ENCODE peak calls at places on chromosomes 16 and 17, in five cellular contexts. One of them, this sample, is unnamed.

GRCh38 chr17:64343833-64344637 is 46.6 kb downstream of the PECAM1 start:
- DNase-seq in Peyer's patch: no peak
- DNase-seq in lower leg skin: no peak
- DNase-seq in AG04449: peak
- DNase-seq in fibroblast of mammary gland: peak
- DNase-seq in this sample: peak

GRCh38 chr16:17104654-17105053 is 366.1 kb downstream of the XYLT1 start:
- DNase-seq in Peyer's patch: no peak
- DNase-seq in lower leg skin: no peak
- DNase-seq in AG04449: no peak
- DNase-seq in fibroblast of mammary gland: no peak
- DNase-seq in this sample: no peak

GRCh38 chr16:15443753-15444152 is 9.4 kb downstream of the BMERB1 start:
- DNase-seq in Peyer's patch: no peak
- DNase-seq in lower leg skin: no peak
- DNase-seq in AG04449: no peak
- DNase-seq in fibroblast of mammary gland: no peak
- DNase-seq in this sample: no peak

GRCh38 chr17:9434502-9435113 is 141.0 kb downstream of the STX8 start:
- DNase-seq in Peyer's patch: no peak
- DNase-seq in lower leg skin: no peak
- DNase-seq in AG04449: no peak
- DNase-seq in fibroblast of mammary gland: peak
- DNase-seq in this sample: no peak

GRCh38 chr17:75684924-75685323 is 17.8 kb downstream of the SAP30BP start:
- DNase-seq in Peyer's patch: peak
- DNase-seq in lower leg skin: no peak
- DNase-seq in AG04449: no peak
- DNase-seq in fibroblast of mammary gland: peak
- DNase-seq in this sample: no peak

GRCh38 chr16:57591086-57591869 is 37.2 kb upstream of the ADGRG1 start:
- DNase-seq in Peyer's patch: peak
- DNase-seq in lower leg skin: peak
- DNase-seq in AG04449: no peak
- DNase-seq in fibroblast of mammary gland: peak
- DNase-seq in this sample: peak

GRCh38 chr17:29241015-29241963 is 5.4 kb upstream of the CRYBA1 start:
- DNase-seq in Peyer's patch: no peak
- DNase-seq in lower leg skin: no peak
- DNase-seq in AG04449: peak
- DNase-seq in fibroblast of mammary gland: peak
- DNase-seq in this sample: peak

GRCh38 chr17:58492238-58493121 is 4.3 kb upstream of the HSF5 start:
- DNase-seq in Peyer's patch: no peak
- DNase-seq in lower leg skin: no peak
- DNase-seq in AG04449: no peak
- DNase-seq in fibroblast of mammary gland: no peak
- DNase-seq in this sample: no peak

GRCh38 chr17:13598353-13599167 is 3.2 kb downstream of the HS3ST3A1 start:
- DNase-seq in Peyer's patch: no peak
- DNase-seq in lower leg skin: no peak
- DNase-seq in AG04449: no peak
- DNase-seq in fibroblast of mammary gland: no peak
- DNase-seq in this sample: no peak

GRCh38 chr16:10738231-10739077 is 5.2 kb upstream of the NUBP1 start:
- DNase-seq in Peyer's patch: no peak
- DNase-seq in lower leg skin: peak
- DNase-seq in AG04449: no peak
- DNase-seq in fibroblast of mammary gland: peak
- DNase-seq in this sample: peak

GRCh38 chr17:68611353-68612227 is 10.4 kb upstream of the FAM20A start:
- DNase-seq in Peyer's patch: no peak
- DNase-seq in lower leg skin: no peak
- DNase-seq in AG04449: no peak
- DNase-seq in fibroblast of mammary gland: no peak
- DNase-seq in this sample: no peak

GRCh38 chr17:44374306-44375195 is 10.9 kb upstream of the FAM171A2 start:
- DNase-seq in Peyer's patch: no peak
- DNase-seq in lower leg skin: no peak
- DNase-seq in AG04449: no peak
- DNase-seq in fibroblast of mammary gland: no peak
- DNase-seq in this sample: no peak

GRCh38 chr17:17414316-17414937 is 62.4 kb upstream of the MED9 start:
- DNase-seq in Peyer's patch: no peak
- DNase-seq in lower leg skin: no peak
- DNase-seq in AG04449: no peak
- DNase-seq in fibroblast of mammary gland: peak
- DNase-seq in this sample: no peak

GRCh38 chr16:67470314-67470713 is 10.6 kb downstream of the ATP6V0D1 start:
- DNase-seq in Peyer's patch: no peak
- DNase-seq in lower leg skin: peak
- DNase-seq in AG04449: no peak
- DNase-seq in fibroblast of mammary gland: no peak
- DNase-seq in this sample: no peak

GRCh38 chr16:86921289-86921688 is 342.9 kb downstream of the FOXL1 start:
- DNase-seq in Peyer's patch: peak
- DNase-seq in lower leg skin: no peak
- DNase-seq in AG04449: no peak
- DNase-seq in fibroblast of mammary gland: no peak
- DNase-seq in this sample: no peak

GRCh38 chr17:511001-511690 is 158.5 kb upstream of the RPH3AL start:
- DNase-seq in Peyer's patch: no peak
- DNase-seq in lower leg skin: no peak
- DNase-seq in AG04449: no peak
- DNase-seq in fibroblast of mammary gland: peak
- DNase-seq in this sample: no peak

GRCh38 chr16:83733301-83733700 is 74.5 kb upstream of the HSBP1 start:
- DNase-seq in Peyer's patch: no peak
- DNase-seq in lower leg skin: no peak
- DNase-seq in AG04449: no peak
- DNase-seq in fibroblast of mammary gland: no peak
- DNase-seq in this sample: no peak

GRCh38 chr17:40895106-40895730 is 10.2 kb upstream of the KRT20 start:
- DNase-seq in Peyer's patch: no peak
- DNase-seq in lower leg skin: no peak
- DNase-seq in AG04449: no peak
- DNase-seq in fibroblast of mammary gland: no peak
- DNase-seq in this sample: no peak

GRCh38 chr16:28845173-28846079 is 722 bp downstream of the TUFM start:
- DNase-seq in Peyer's patch: no peak
- DNase-seq in lower leg skin: no peak
- DNase-seq in AG04449: no peak
- DNase-seq in fibroblast of mammary gland: peak
- DNase-seq in this sample: no peak

GRCh38 chr16:54241525-54241924 is 45.1 kb downstream of the IRX3 start:
- DNase-seq in Peyer's patch: no peak
- DNase-seq in lower leg skin: peak
- DNase-seq in AG04449: no peak
- DNase-seq in fibroblast of mammary gland: no peak
- DNase-seq in this sample: no peak

GRCh38 chr16:48537909-48538745 is 71.9 kb downstream of the N4BP1 start:
- DNase-seq in Peyer's patch: no peak
- DNase-seq in lower leg skin: no peak
- DNase-seq in AG04449: no peak
- DNase-seq in fibroblast of mammary gland: peak
- DNase-seq in this sample: no peak

GRCh38 chr17:33927732-33928133 is 327.4 kb upstream of the CCL2 start:
- DNase-seq in Peyer's patch: no peak
- DNase-seq in lower leg skin: no peak
- DNase-seq in AG04449: no peak
- DNase-seq in fibroblast of mammary gland: peak
- DNase-seq in this sample: no peak

GRCh38 chr16:25063865-25064264 is 47.7 kb upstream of the LCMT1 start:
- DNase-seq in Peyer's patch: no peak
- DNase-seq in lower leg skin: no peak
- DNase-seq in AG04449: no peak
- DNase-seq in fibroblast of mammary gland: peak
- DNase-seq in this sample: no peak

GRCh38 chr17:74959826-74960738 is 12.5 kb downstream of the HID1 start:
- DNase-seq in Peyer's patch: no peak
- DNase-seq in lower leg skin: no peak
- DNase-seq in AG04449: no peak
- DNase-seq in fibroblast of mammary gland: peak
- DNase-seq in this sample: no peak

GRCh38 chr16:79599256-79599836 is 1.2 kb downstream of the MAF start:
- DNase-seq in Peyer's patch: peak
- DNase-seq in lower leg skin: no peak
- DNase-seq in AG04449: no peak
- DNase-seq in fibroblast of mammary gland: no peak
- DNase-seq in this sample: no peak

GRCh38 chr17:37743875-37744632 is 805 bp downstream of the HNF1B start:
- DNase-seq in Peyer's patch: peak
- DNase-seq in lower leg skin: no peak
- DNase-seq in AG04449: no peak
- DNase-seq in fibroblast of mammary gland: no peak
- DNase-seq in this sample: no peak
- TF ChIP-seq CTCF in Peyer's patch: no peak
- TF ChIP-seq CTCF in lower leg skin: no peak
- TF ChIP-seq CTCF in AG04449: no peak
- TF ChIP-seq CTCF in fibroblast of mammary gland: no peak
- TF ChIP-seq CTCF in this sample: peak

DNA sequence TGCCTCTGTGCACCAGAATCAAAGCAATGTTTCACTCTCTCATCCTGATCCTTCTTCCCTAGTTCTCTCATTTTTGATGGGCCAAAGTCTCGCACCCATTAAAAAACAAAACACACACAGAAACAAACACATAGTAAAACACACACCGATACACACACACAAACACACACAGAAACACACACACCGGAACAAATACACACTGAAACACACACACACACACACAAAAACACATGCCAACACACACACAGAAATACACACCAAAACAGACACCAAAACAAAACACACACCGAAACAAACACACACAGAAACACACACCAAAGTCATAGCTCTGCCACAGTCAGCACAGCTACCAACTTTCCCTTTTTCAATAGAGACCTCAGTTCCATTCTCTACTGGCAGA is 8.6 kb downstream of the HSPB9 start:
- DNase-seq in Peyer's patch: no peak
- DNase-seq in lower leg skin: no peak
- DNase-seq in AG04449: no peak
- DNase-seq in fibroblast of mammary gland: no peak
- DNase-seq in this sample: no peak
- H3K4me3 ChIP-seq in Peyer's patch: no peak
- H3K4me3 ChIP-seq in lower leg skin: no peak
- H3K4me3 ChIP-seq in AG04449: no peak
- H3K4me3 ChIP-seq in fibroblast of mammary gland: no peak
- H3K4me3 ChIP-seq in this sample: no peak

GRCh38 chr16:31141489-31142108 is 6.1 kb upstream of the PRSS8 start:
- DNase-seq in Peyer's patch: peak
- DNase-seq in lower leg skin: peak
- DNase-seq in AG04449: peak
- DNase-seq in fibroblast of mammary gland: peak
- DNase-seq in this sample: no peak

GRCh38 chr16:31145398-31145990 is 4.4 kb downstream of the PRSS36 start:
- DNase-seq in Peyer's patch: no peak
- DNase-seq in lower leg skin: no peak
- DNase-seq in AG04449: no peak
- DNase-seq in fibroblast of mammary gland: no peak
- DNase-seq in this sample: no peak

GRCh38 chr16:31142109-31143035 is 6.8 kb upstream of the PRSS8 start:
- DNase-seq in Peyer's patch: peak
- DNase-seq in lower leg skin: peak
- DNase-seq in AG04449: peak
- DNase-seq in fibroblast of mammary gland: peak
- DNase-seq in this sample: peak

GRCh38 chr16:31143889-31144148 is 6.0 kb downstream of the PRSS36 start:
- DNase-seq in Peyer's patch: no peak
- DNase-seq in lower leg skin: no peak
- DNase-seq in AG04449: no peak
- DNase-seq in fibroblast of mammary gland: no peak
- DNase-seq in this sample: no peak

DNA sequence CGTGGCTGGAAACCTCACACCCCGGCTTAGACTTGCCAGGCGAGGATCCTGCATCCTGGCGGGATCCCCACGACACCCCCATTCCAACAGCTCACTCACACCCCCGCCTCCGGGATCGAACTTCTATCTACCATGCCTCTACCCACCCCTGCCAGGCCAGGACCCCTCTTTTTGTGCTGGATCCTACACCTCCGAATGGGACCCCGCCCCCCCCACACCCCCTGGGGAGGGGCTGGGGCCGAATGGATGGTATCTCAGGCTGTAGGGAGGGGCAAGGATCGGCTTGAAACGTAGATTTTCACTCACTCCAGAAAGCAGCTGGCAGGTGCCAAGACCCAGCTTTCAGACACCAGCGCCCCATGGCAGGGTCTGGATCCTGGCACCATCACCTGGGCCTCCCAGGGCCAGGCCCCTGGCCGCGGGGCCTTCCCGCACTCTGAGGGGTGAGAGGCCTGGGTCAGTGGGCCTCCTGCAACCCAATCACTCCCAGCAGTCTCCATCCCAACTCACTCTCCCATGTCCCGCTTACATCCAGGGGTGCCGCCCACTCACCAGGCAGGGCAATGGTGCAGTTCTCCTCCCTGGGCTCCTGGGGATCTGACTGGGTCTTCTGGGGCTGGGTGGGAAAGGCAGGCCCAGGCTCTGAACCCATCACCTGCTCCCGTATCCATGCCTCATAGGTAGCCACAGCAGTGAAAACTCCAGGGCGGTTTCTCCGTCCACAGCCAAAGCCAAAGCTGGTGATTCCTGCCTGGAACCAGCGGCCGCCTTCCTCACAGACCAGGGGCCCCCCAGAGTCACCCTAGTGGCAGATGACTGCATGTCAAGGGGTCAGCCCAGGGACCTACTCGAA is 6.6 kb downstream of the PRSS36 start:
- DNase-seq in Peyer's patch: no peak
- DNase-seq in lower leg skin: peak
- DNase-seq in AG04449: no peak
- DNase-seq in fibroblast of mammary gland: no peak
- DNase-seq in this sample: no peak
- TF ChIP-seq CTCF in Peyer's patch: no peak
- TF ChIP-seq CTCF in lower leg skin: no peak
- TF ChIP-seq CTCF in AG04449: no peak
- TF ChIP-seq CTCF in fibroblast of mammary gland: no peak
- TF ChIP-seq CTCF in this sample: no peak

DNA sequence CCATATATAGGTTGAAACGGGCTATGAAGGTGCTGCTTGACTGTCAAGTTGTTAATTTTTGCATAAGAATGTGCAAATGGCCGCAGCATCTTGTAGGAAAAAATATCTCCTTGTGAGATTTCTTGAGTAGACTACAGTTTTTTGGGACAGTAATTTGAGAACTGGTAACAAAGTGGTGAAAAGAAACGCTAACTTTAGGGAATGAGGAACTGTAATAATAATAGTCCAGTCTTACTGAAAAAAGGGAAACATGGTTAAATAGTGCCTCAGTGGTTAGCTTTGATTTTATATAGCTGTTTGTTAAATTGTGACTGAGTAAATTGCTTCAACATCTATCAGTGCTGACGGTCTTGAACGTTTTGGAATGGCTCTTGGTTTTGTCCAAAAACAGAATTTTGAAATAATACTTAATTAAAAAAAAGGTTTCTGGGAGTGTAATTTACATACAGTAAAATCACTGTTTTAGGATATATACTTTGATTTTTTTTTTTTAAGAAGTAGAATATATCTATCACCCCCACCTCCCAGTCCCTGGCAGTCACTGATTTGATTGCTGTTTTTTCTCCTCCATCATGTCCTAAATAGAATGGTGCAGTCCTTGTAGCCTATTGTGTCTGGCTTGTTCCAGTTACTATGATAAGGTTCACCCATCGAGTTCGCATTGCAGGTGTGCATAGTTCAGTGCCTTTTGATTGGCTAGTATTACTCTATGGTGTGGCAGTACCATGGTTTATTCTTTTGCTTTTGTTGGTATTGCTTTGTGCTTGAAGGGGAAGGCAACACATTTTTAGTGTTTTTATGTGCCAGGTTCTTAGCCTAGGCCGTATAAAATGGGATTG is 2.8 kb downstream of the HAPSTR1 start:
- DNase-seq in Peyer's patch: no peak
- DNase-seq in lower leg skin: no peak
- DNase-seq in AG04449: no peak
- DNase-seq in fibroblast of mammary gland: no peak
- DNase-seq in this sample: no peak
- H3K4me3 ChIP-seq in Peyer's patch: peak
- H3K4me3 ChIP-seq in lower leg skin: no peak
- H3K4me3 ChIP-seq in AG04449: peak
- H3K4me3 ChIP-seq in fibroblast of mammary gland: peak
- H3K4me3 ChIP-seq in this sample: peak